ENCODE peak calls at places on chromosomes 7 and 10, in four cellular contexts. One of them, this sample, is unnamed.

GRCh38 chr7:23062452-23062851 is 43.1 kb upstream of the KLHL7 start:
- DNase-seq in PC-9: no peak
- DNase-seq in body of pancreas: no peak
- DNase-seq in CD4-positive, alpha-beta memory T cell: no peak
- DNase-seq in this sample: no peak

GRCh38 chr7:115561341-115562110 is 469.0 kb downstream of the TFEC start:
- DNase-seq in PC-9: no peak
- DNase-seq in body of pancreas: no peak
- DNase-seq in CD4-positive, alpha-beta memory T cell: no peak
- DNase-seq in this sample: no peak

GRCh38 chr7:10919923-10920322 is 53.7 kb upstream of the PHF14 start:
- DNase-seq in PC-9: no peak
- DNase-seq in body of pancreas: no peak
- DNase-seq in CD4-positive, alpha-beta memory T cell: no peak
- DNase-seq in this sample: no peak

GRCh38 chr10:45456822-45457221 is 82.8 kb downstream of the ALOX5 start:
- DNase-seq in PC-9: no peak
- DNase-seq in body of pancreas: no peak
- DNase-seq in CD4-positive, alpha-beta memory T cell: no peak
- DNase-seq in this sample: no peak

GRCh38 chr10:118332948-118333710 is 9.0 kb downstream of the FAM204A start:
- DNase-seq in PC-9: no peak
- DNase-seq in body of pancreas: no peak
- DNase-seq in CD4-positive, alpha-beta memory T cell: no peak
- DNase-seq in this sample: peak; percentile 50

GRCh38 chr7:122752583-122752982 is 49.9 kb upstream of the RNF148 start:
- DNase-seq in PC-9: no peak
- DNase-seq in body of pancreas: no peak
- DNase-seq in CD4-positive, alpha-beta memory T cell: no peak
- DNase-seq in this sample: no peak

GRCh38 chr7:155878250-155878649 is 66.0 kb upstream of the SHH start:
- DNase-seq in PC-9: no peak
- DNase-seq in body of pancreas: no peak
- DNase-seq in CD4-positive, alpha-beta memory T cell: no peak
- DNase-seq in this sample: no peak

GRCh38 chr10:69716711-69717560 is 84.8 kb upstream of the COL13A1 start:
- DNase-seq in PC-9: peak; percentile 66
- DNase-seq in body of pancreas: peak; percentile 70
- DNase-seq in CD4-positive, alpha-beta memory T cell: peak; percentile 53
- DNase-seq in this sample: peak; percentile 65

GRCh38 chr10:119917777-119918176 is 25.2 kb downstream of the SEC23IP start:
- DNase-seq in PC-9: no peak
- DNase-seq in body of pancreas: no peak
- DNase-seq in CD4-positive, alpha-beta memory T cell: no peak
- DNase-seq in this sample: no peak

GRCh38 chr10:60123172-60123571 is 216.8 kb upstream of the CCDC6 start:
- DNase-seq in PC-9: peak; percentile 20
- DNase-seq in body of pancreas: no peak
- DNase-seq in CD4-positive, alpha-beta memory T cell: no peak
- DNase-seq in this sample: no peak

GRCh38 chr7:79504607-79505389 is 51.3 kb upstream of the MAGI2 start:
- DNase-seq in PC-9: no peak
- DNase-seq in body of pancreas: no peak
- DNase-seq in CD4-positive, alpha-beta memory T cell: no peak
- DNase-seq in this sample: peak; percentile 7

DNA sequence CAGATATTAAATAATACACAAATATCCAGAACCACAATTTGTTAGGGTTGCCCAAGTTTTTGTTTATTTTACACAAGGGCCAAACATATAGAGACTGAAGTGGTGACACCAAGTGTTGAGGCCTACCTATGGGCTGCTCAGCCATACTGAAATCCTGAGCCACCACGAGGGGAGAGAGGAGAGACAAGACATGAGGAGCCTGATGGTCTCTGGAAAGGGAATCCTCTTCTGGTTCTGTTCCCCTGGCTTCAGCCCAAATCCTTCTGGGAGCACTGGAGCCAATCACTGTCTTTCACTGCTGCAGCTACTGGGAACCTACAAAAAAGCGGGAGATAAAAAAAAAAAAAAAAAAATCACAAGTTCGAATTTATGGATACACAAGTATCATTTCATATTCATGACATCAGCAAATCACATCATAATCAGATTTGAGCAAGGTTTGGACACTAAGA is 1.9 kb downstream of the SKIDA1 start:
- DNase-seq in PC-9: no peak
- DNase-seq in body of pancreas: no peak
- DNase-seq in CD4-positive, alpha-beta memory T cell: no peak
- DNase-seq in this sample: peak; percentile 64
- H3K4me3 ChIP-seq in PC-9: no peak overlapping the region
- H3K4me3 ChIP-seq in body of pancreas: no peak overlapping the region
- H3K4me3 ChIP-seq in CD4-positive, alpha-beta memory T cell: no peak overlapping the region
- H3K4me3 ChIP-seq in this sample: peak overlapping the region; percentile 70

GRCh38 chr10:96767611-96768010 is 47.3 kb upstream of the PIK3AP1 start:
- DNase-seq in PC-9: no peak
- DNase-seq in body of pancreas: no peak
- DNase-seq in CD4-positive, alpha-beta memory T cell: no peak
- DNase-seq in this sample: no peak

GRCh38 chr10:96770987-96771386 is 50.7 kb upstream of the PIK3AP1 start:
- DNase-seq in PC-9: no peak
- DNase-seq in body of pancreas: no peak
- DNase-seq in CD4-positive, alpha-beta memory T cell: no peak
- DNase-seq in this sample: no peak

GRCh38 chr10:96768136-96768535 is 47.8 kb upstream of the PIK3AP1 start:
- DNase-seq in PC-9: no peak
- DNase-seq in body of pancreas: no peak
- DNase-seq in CD4-positive, alpha-beta memory T cell: no peak
- DNase-seq in this sample: no peak

GRCh38 chr10:96764345-96764744 is 44.0 kb upstream of the PIK3AP1 start:
- DNase-seq in PC-9: no peak
- DNase-seq in body of pancreas: no peak
- DNase-seq in CD4-positive, alpha-beta memory T cell: no peak
- DNase-seq in this sample: no peak

GRCh38 chr10:96765406-96766240 is 45.3 kb upstream of the PIK3AP1 start:
- DNase-seq in PC-9: peak; percentile 49
- DNase-seq in body of pancreas: peak; percentile 75
- DNase-seq in CD4-positive, alpha-beta memory T cell: peak; percentile 70
- DNase-seq in this sample: peak; percentile 72
- H3K4me3 ChIP-seq in PC-9: no peak overlapping the region
- H3K4me3 ChIP-seq in body of pancreas: no peak overlapping the region
- H3K4me3 ChIP-seq in CD4-positive, alpha-beta memory T cell: no peak overlapping the region
- H3K4me3 ChIP-seq in this sample: no peak overlapping the region

GRCh38 chr7:121431996-121432395 is 35.9 kb upstream of the FAM3C start:
- DNase-seq in PC-9: no peak
- DNase-seq in body of pancreas: no peak
- DNase-seq in CD4-positive, alpha-beta memory T cell: no peak
- DNase-seq in this sample: no peak
- H3K4me3 ChIP-seq in PC-9: no peak overlapping the region
- H3K4me3 ChIP-seq in body of pancreas: no peak overlapping the region
- H3K4me3 ChIP-seq in CD4-positive, alpha-beta memory T cell: no peak overlapping the region
- H3K4me3 ChIP-seq in this sample: no peak overlapping the region

GRCh38 chr7:7719235-7719634 is 828 bp upstream of the RPA3 start:
- DNase-seq in PC-9: peak; percentile 37
- DNase-seq in body of pancreas: peak; percentile 68
- DNase-seq in CD4-positive, alpha-beta memory T cell: peak; percentile 47
- DNase-seq in this sample: peak; percentile 87

GRCh38 chr7:7720750-7721621 is 2.6 kb upstream of the RPA3 start:
- DNase-seq in PC-9: no peak
- DNase-seq in body of pancreas: no peak
- DNase-seq in CD4-positive, alpha-beta memory T cell: no peak
- DNase-seq in this sample: no peak

GRCh38 chr7:7713730-7714129 is 4.7 kb downstream of the RPA3 start:
- DNase-seq in PC-9: no peak
- DNase-seq in body of pancreas: no peak
- DNase-seq in CD4-positive, alpha-beta memory T cell: no peak
- DNase-seq in this sample: no peak

GRCh38 chr7:7720193-7720592 is 1.8 kb upstream of the RPA3 start:
- DNase-seq in PC-9: no peak
- DNase-seq in body of pancreas: no peak
- DNase-seq in CD4-positive, alpha-beta memory T cell: no peak
- DNase-seq in this sample: peak; percentile 24

GRCh38 chr7:7718461-7718860 is at the start of gene RPA3:
- DNase-seq in PC-9: no peak
- DNase-seq in body of pancreas: no peak
- DNase-seq in CD4-positive, alpha-beta memory T cell: no peak
- DNase-seq in this sample: peak; percentile 19
- H3K4me3 ChIP-seq in PC-9: no peak within 1 kb of the TSS
- H3K4me3 ChIP-seq in body of pancreas: no peak within 1 kb of the TSS
- H3K4me3 ChIP-seq in CD4-positive, alpha-beta memory T cell: no peak within 1 kb of the TSS
- H3K4me3 ChIP-seq in this sample: no peak within 1 kb of the TSS

GRCh38 chr7:27205325-27206280 is 5.7 kb upstream of the HOXA13 start:
- DNase-seq in PC-9: no peak
- DNase-seq in body of pancreas: no peak
- DNase-seq in CD4-positive, alpha-beta memory T cell: no peak
- DNase-seq in this sample: no peak
- H3K4me3 ChIP-seq in PC-9: no peak overlapping the region
- H3K4me3 ChIP-seq in body of pancreas: no peak overlapping the region
- H3K4me3 ChIP-seq in CD4-positive, alpha-beta memory T cell: no peak overlapping the region
- H3K4me3 ChIP-seq in this sample: no peak overlapping the region

GRCh38 chr7:17239683-17240521 is 58.5 kb upstream of the AHR start:
- DNase-seq in PC-9: no peak
- DNase-seq in body of pancreas: no peak
- DNase-seq in CD4-positive, alpha-beta memory T cell: no peak
- DNase-seq in this sample: no peak
- H3K4me3 ChIP-seq in PC-9: no peak overlapping the region
- H3K4me3 ChIP-seq in body of pancreas: no peak overlapping the region
- H3K4me3 ChIP-seq in CD4-positive, alpha-beta memory T cell: no peak overlapping the region
- H3K4me3 ChIP-seq in this sample: no peak overlapping the region